ENCODE peak calls at places on chromosomes 1 and 21, in five cellular contexts. D is A549, E is SK-N-SH, L is GM23248, W is PC-9. G is an unnamed sample.

GRCh38 chr21:16751705-16752104 is 761.1 kb upstream of the CXADR start:
- DNase-seq in D (no peak), E (no peak), L (no peak), W (no peak), G (no peak)

GRCh38 chr21:44609193-44609592 is 2.7 kb upstream of the KRTAP10-8 start:
- DNase-seq in D (no peak), E (no peak), L (no peak), W (no peak), G (no peak)

GRCh38 chr1:33244809-33245186 is 11.5 kb upstream of the ZNF362 start:
- DNase-seq in D (no peak), E (no peak), L (no peak), W (no peak), G (no peak)

GRCh38 chr1:156399355-156400125 is 30.5 kb downstream of the RHBG start:
- DNase-seq in D (no peak), E (no peak), L (no peak), W (no peak), G (no peak)

GRCh38 chr1:205360166-205360565 is 3.4 kb upstream of the KLHDC8A start:
- DNase-seq in D (no peak), E (peak; percentile 30), L (no peak), W (no peak), G (no peak)

GRCh38 chr1:85275701-85276289 is 637 bp downstream of the BCL10 start:
- DNase-seq in D (no peak), E (no peak), L (peak; percentile 88), W (no peak), G (peak; percentile 17)

GRCh38 chr1:119112791-119113190 is 27.7 kb downstream of the WARS2 start:
- DNase-seq in D (no peak), E (no peak), L (no peak), W (no peak), G (no peak)

GRCh38 chr1:4648657-4649056 is 5.8 kb upstream of the AJAP1 start:
- DNase-seq in D (no peak), E (no peak), L (no peak), W (no peak), G (no peak)

GRCh38 chr1:183214021-183214970 is 28.2 kb downstream of the LAMC2 start:
- DNase-seq in D (no peak), E (no peak), L (no peak), W (no peak), G (no peak)

GRCh38 chr1:204494281-204495077 is at the start of gene PIK3C2B:
- DNase-seq in D (peak; percentile 97), E (peak; percentile 97), L (peak; percentile 91), W (peak; percentile 84), G (peak; percentile 69)

GRCh38 chr1:117239467-117239866 is 28.7 kb upstream of the VTCN1 start:
- DNase-seq in D (no peak), E (no peak), L (no peak), W (no peak), G (no peak)

GRCh38 chr1:225454067-225454618 is 26.3 kb upstream of the LBR start:
- DNase-seq in D (no peak), E (no peak), L (peak; percentile 36), W (no peak), G (no peak)

GRCh38 chr1:19121192-19121591 is 88.9 kb downstream of the UBR4 start:
- DNase-seq in D (no peak), E (no peak), L (no peak), W (peak; percentile 30), G (no peak)

GRCh38 chr21:36965720-36966065 is 776 bp downstream of the HLCS start:
- DNase-seq in D (no peak), E (no peak), L (no peak), W (no peak), G (no peak)

GRCh38 chr1:4273747-4274146 is 373.7 kb upstream of the C1orf174 start:
- DNase-seq in D (no peak), E (no peak), L (no peak), W (no peak), G (no peak)

GRCh38 chr1:227459977-227460376 is 103.4 kb upstream of the ZNF678 start:
- DNase-seq in D (no peak), E (no peak), L (no peak), W (no peak), G (no peak)

GRCh38 chr1:67843335-67843734 is 10.1 kb upstream of the GNG12 start:
- DNase-seq in D (no peak), E (no peak), L (no peak), W (no peak), G (peak; percentile 73)

GRCh38 chr1:44670751-44671640 is 3.3 kb downstream of the TMEM53 start:
- DNase-seq in D (no peak), E (no peak), L (no peak), W (no peak), G (no peak)
- H3K4me2 ChIP-seq in D (no peak overlapping the region), E (no peak overlapping the region), L (no peak overlapping the region), W (no peak overlapping the region), G (no peak overlapping the region)

GRCh38 chr1:236396665-236397043 is 2.6 kb downstream of the EDARADD start:
- DNase-seq in D (no peak), E (no peak), L (no peak), W (no peak), G (no peak)
- H3K4me2 ChIP-seq in D (peak overlapping the region; percentile 79), E (no peak overlapping the region), L (no peak overlapping the region), W (no peak overlapping the region), G (no peak overlapping the region)

GRCh38 chr1:76021816-76022215 is 52.7 kb upstream of the ST6GALNAC3 start:
- DNase-seq in D (no peak), E (no peak), L (no peak), W (no peak), G (no peak)

GRCh38 chr1:76018045-76018444 is 56.5 kb upstream of the ST6GALNAC3 start:
- DNase-seq in D (no peak), E (peak; percentile 8), L (no peak), W (no peak), G (no peak)

DNA sequence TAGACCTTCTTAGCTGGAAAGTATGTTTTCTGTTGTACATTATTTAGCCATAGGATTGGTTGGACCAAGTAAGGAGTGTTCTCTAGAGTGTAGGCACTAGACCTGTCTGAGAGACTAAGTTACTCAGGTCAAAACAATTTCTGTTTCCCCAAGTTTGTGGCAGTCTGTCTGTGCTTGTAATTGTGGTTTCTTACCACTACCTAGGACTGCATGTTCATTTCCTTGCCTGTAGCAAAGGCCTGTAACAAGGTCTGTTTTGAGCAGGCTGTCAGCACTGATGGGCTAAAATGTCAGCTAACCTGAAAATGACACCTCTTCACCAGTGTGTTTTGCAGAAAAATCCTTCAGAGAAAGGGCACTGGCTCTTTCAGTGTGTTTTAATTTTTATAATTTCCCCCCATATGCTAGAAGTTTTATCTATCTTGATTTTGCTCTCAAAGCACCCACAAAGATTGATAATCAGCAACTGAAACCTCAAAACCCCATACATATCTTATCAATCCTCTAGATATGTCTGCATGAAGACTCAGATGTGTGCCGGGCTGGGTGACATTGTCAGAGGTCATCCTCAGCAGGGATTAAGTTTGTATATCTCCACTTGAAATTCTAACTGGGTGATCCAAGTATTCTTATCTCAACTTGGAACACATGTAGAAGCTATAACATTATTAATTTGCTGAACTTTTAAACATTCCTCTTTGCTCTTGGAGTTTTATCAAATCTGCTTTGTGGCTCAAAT is 50.7 kb upstream of the ST6GALNAC3 start:
- DNase-seq in D (no peak), E (no peak), L (no peak), W (no peak), G (peak; percentile 76)
- H3K4me2 ChIP-seq in D (no peak overlapping the region), E (peak overlapping the region; percentile 5), L (no peak overlapping the region), W (no peak overlapping the region), G (no peak overlapping the region)

GRCh38 chr1:35506960-35507901 is 50.0 kb downstream of the KIAA0319L start:
- DNase-seq in D (no peak), E (no peak), L (no peak), W (peak; percentile 18), G (no peak)
- H3K4me2 ChIP-seq in D (no peak overlapping the region), E (no peak overlapping the region), L (no peak overlapping the region), W (peak overlapping the region; percentile 45), G (no peak overlapping the region)